ENCODE peak calls at places on chromosomes 5 and 9, in nine cellular contexts. I is PC-3, M is neural progenitor cell, O is GM23248, R is hepatocyte, T is OCI-LY7, D is MM.1S, U is HCT116, J is SK-N-SH. L is an unnamed sample. For H3K4me1, the result is how much of the 10 kb centered on the place peaks cover.

GRCh38 chr5:1926471-1927341 is 44.0 kb upstream of the IRX4 start:
- DNase-seq in D (no peak), R (no peak), O (no peak), U (no peak), J (no peak), I (no peak), M (no peak), T (no peak), L (no peak)

GRCh38 chr5:40436535-40437237 is 243.0 kb upstream of the PTGER4 start:
- DNase-seq in J (no peak), T (no peak), D (no peak), R (no peak), M (no peak), U (no peak), I (no peak), O (no peak), L (no peak)

GRCh38 chr5:73370620-73371583 is 77.7 kb downstream of the FOXD1 start:
- DNase-seq in I (peak), M (no peak), J (no peak), D (no peak), O (peak), U (peak), T (no peak), R (peak), L (no peak)

GRCh38 chr5:72355706-72356299 is 35.6 kb downstream of the PTCD2 start:
- DNase-seq in U (no peak), D (no peak), R (peak), M (peak), I (peak), O (peak), J (peak), T (no peak), L (peak)

GRCh38 chr5:75235711-75236110 is 967 bp downstream of the ANKRD31 start:
- DNase-seq in O (no peak), M (no peak), I (no peak), R (no peak), U (no peak), J (peak), D (no peak), T (no peak), L (no peak)

GRCh38 chr9:3240651-3241268 is 285.0 kb downstream of the RFX3 start:
- DNase-seq in U (peak), M (peak), O (peak), T (peak), J (peak), D (peak), I (peak), R (peak), L (peak)

GRCh38 chr9:77725051-77725702 is 77.1 kb upstream of the GNA14 start:
- DNase-seq in O (no peak), J (no peak), D (no peak), R (no peak), M (no peak), U (no peak), T (no peak), I (no peak), L (no peak)

GRCh38 chr9:82513242-82513750 is 524.7 kb downstream of the SPATA31D1 start:
- DNase-seq in M (no peak), D (no peak), I (no peak), U (no peak), O (peak), J (no peak), T (no peak), R (no peak), L (no peak)

GRCh38 chr9:94081435-94081834 is 2.8 kb upstream of the PTPDC1 start:
- DNase-seq in T (no peak), M (no peak), O (no peak), D (no peak), R (no peak), J (no peak), I (no peak), U (no peak), L (no peak)

GRCh38 chr9:715743-716400 is 125.6 kb upstream of the DMRT1 start:
- DNase-seq in M (no peak), T (no peak), U (no peak), D (no peak), R (no peak), J (no peak), I (no peak), O (peak), L (no peak)

GRCh38 chr5:14859980-14860379 is 11.6 kb downstream of the ANKH start:
- DNase-seq in T (no peak), D (no peak), M (no peak), R (no peak), I (no peak), O (no peak), U (no peak), J (no peak), L (no peak)

GRCh38 chr9:129981180-129981907 is 61.6 kb downstream of the FNBP1 start:
- DNase-seq in R (peak), M (no peak), U (no peak), I (no peak), O (no peak), D (no peak), T (no peak), J (no peak), L (no peak)

GRCh38 chr5:149174847-149175234 is 33.5 kb downstream of the ABLIM3 start:
- DNase-seq in M (no peak), U (no peak), I (peak), O (peak), J (no peak), R (no peak), D (no peak), T (no peak), L (no peak)

GRCh38 chr5:55714749-55715148 is 2.6 kb upstream of the SLC38A9 start:
- DNase-seq in O (no peak), D (no peak), R (no peak), J (no peak), M (no peak), U (no peak), T (no peak), I (no peak), L (no peak)

GRCh38 chr5:53091304-53091703 is 18.3 kb downstream of the MOCS2 start:
- DNase-seq in J (no peak), M (no peak), O (peak), U (no peak), T (no peak), D (no peak), R (no peak), I (peak), L (no peak)

GRCh38 chr9:96293481-96293880 is 8.5 kb downstream of the HSD17B3 start:
- DNase-seq in D (no peak), M (no peak), O (peak), I (peak), J (no peak), R (no peak), T (no peak), U (peak), L (peak)

GRCh38 chr9:93896496-93897033 is 58.6 kb downstream of the BARX1 start:
- DNase-seq in R (no peak), O (no peak), T (no peak), U (no peak), I (no peak), D (no peak), M (no peak), J (peak), L (no peak)

GRCh38 chr5:15634771-15635347 is 134.9 kb downstream of the FBXL7 start:
- DNase-seq in D (no peak), M (no peak), J (no peak), I (no peak), R (no peak), U (no peak), T (no peak), O (peak), L (no peak)

GRCh38 chr5:40465416-40465815 is 214.3 kb upstream of the PTGER4 start:
- DNase-seq in D (no peak), M (no peak), U (no peak), R (no peak), J (no peak), I (no peak), T (no peak), O (no peak), L (no peak)

GRCh38 chr9:16062542-16063240 is 509.8 kb downstream of the CCDC171 start:
- DNase-seq in I (peak), M (no peak), J (no peak), T (no peak), O (peak), U (peak), D (no peak), R (no peak), L (no peak)

GRCh38 chr5:40879163-40879942 is 29.9 kb upstream of the C7 start:
- DNase-seq in U (peak), I (peak), M (no peak), J (peak), T (peak), O (peak), R (peak), D (peak), L (peak)

GRCh38 chr9:82949203-82949602 is 113.7 kb downstream of the RASEF start:
- DNase-seq in J (no peak), U (no peak), I (peak), O (peak), D (no peak), T (no peak), R (no peak), M (no peak), L (no peak)

GRCh38 chr9:104856413-104856941 is 71.5 kb downstream of the ABCA1 start:
- DNase-seq in U (no peak), M (peak), O (peak), I (peak), T (no peak), R (peak), D (no peak), J (no peak), L (no peak)

GRCh38 chr5:72498284-72498683 is 8.9 kb downstream of the ZNF366 start:
- DNase-seq in J (no peak), I (peak), M (no peak), O (peak), U (no peak), T (no peak), R (no peak), D (no peak), L (no peak)

GRCh38 chr5:129945031-129945430 is 40.8 kb downstream of the CHSY3 start:
- DNase-seq in I (no peak), U (no peak), O (peak), J (no peak), D (no peak), M (no peak), T (no peak), R (no peak), L (no peak)

GRCh38 chr5:9033524-9033923 is 512.4 kb downstream of the SEMA5A start:
- DNase-seq in U (no peak), O (no peak), D (no peak), M (no peak), I (no peak), R (no peak), T (no peak), J (no peak), L (no peak)

GRCh38 chr5:168898261-168898911 is 319.2 kb upstream of the PANK3 start:
- DNase-seq in I (no peak), T (no peak), J (peak), R (no peak), O (no peak), M (no peak), D (no peak), U (no peak), L (no peak)

GRCh38 chr5:132271251-132272246 is 14.1 kb downstream of the PDLIM4 start:
- DNase-seq in U (no peak), M (no peak), O (no peak), D (no peak), R (no peak), I (no peak), J (no peak), T (peak), L (peak)

GRCh38 chr9:137771580-137771979 is 106.0 kb upstream of the CACNA1B start:
- DNase-seq in U (no peak), I (no peak), D (no peak), J (no peak), T (no peak), R (no peak), M (no peak), O (no peak), L (no peak)

GRCh38 chr9:21583628-21584027 is 101.5 kb upstream of the IFNE start:
- DNase-seq in U (no peak), I (no peak), O (no peak), T (no peak), J (no peak), M (no peak), D (no peak), R (no peak), L (no peak)

GRCh38 chr9:111803924-111804323 is 9.2 kb upstream of the SHOC1 start:
- DNase-seq in T (no peak), O (no peak), D (peak), J (no peak), R (no peak), U (no peak), M (no peak), I (no peak), L (no peak)

GRCh38 chr5:108748010-108748353 is 285 bp downstream of the FER start:
- DNase-seq in O (no peak), U (no peak), I (no peak), D (peak), T (no peak), R (no peak), M (no peak), J (no peak), L (no peak)

GRCh38 chr9:68711281-68711680 is 6.2 kb downstream of the PIP5K1B start:
- DNase-seq in U (no peak), I (no peak), R (no peak), D (no peak), T (no peak), M (no peak), J (no peak), O (no peak), L (no peak)

GRCh38 chr9:101791938-101792337 is 53.5 kb upstream of the GRIN3A start:
- DNase-seq in M (peak), J (peak), D (peak), R (peak), T (peak), O (peak), U (peak), I (peak), L (peak)
- TF ChIP-seq EZH2phosphoT487 in M (no peak), J (no peak), D (no peak), R (no peak), T (no peak), O (no peak), U (no peak), I (no peak), L (no peak)

DNA sequence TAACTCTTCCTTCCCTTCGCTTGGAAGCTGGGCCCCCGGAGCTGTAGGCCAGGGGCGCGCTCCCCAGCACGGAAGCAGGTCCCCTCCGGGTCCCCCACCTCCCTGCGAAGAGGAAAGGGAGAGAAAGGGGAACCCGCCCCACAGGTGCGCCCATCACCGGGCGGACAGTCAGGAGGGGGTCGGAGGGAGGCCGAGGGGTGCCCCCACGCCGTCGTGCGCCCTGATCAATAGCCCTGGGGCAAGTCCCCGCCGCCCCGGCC is 793 bp downstream of the AGPAT2 start:
- DNase-seq in M (no peak), U (no peak), D (no peak), I (no peak), T (no peak), J (no peak), R (no peak), O (no peak), L (no peak)
- H3K4me1 ChIP-seq in M (under half), U (under half), D (under half), I (under half), T (under half), J (under half), R (under half), O (under half), L (under half)

GRCh38 chr9:123424552-123425225 is 68.7 kb downstream of the CRB2 start:
- DNase-seq in M (no peak), I (no peak), R (no peak), T (no peak), D (no peak), J (no peak), U (no peak), O (no peak), L (no peak)
- TF ChIP-seq EZH2phosphoT487 in M (no peak), I (no peak), R (no peak), T (no peak), D (no peak), J (no peak), U (no peak), O (no peak), L (no peak)

GRCh38 chr5:119275146-119275872 is 80.5 kb upstream of the TNFAIP8 start:
- DNase-seq in O (peak), U (peak), M (no peak), R (peak), I (peak), J (no peak), T (no peak), D (no peak), L (no peak)
- H3K4me1 ChIP-seq in O (under half), U (under half), M (under half), R (under half), I (half or more), J (under half), T (half or more), D (half or more), L (under half)

DNA sequence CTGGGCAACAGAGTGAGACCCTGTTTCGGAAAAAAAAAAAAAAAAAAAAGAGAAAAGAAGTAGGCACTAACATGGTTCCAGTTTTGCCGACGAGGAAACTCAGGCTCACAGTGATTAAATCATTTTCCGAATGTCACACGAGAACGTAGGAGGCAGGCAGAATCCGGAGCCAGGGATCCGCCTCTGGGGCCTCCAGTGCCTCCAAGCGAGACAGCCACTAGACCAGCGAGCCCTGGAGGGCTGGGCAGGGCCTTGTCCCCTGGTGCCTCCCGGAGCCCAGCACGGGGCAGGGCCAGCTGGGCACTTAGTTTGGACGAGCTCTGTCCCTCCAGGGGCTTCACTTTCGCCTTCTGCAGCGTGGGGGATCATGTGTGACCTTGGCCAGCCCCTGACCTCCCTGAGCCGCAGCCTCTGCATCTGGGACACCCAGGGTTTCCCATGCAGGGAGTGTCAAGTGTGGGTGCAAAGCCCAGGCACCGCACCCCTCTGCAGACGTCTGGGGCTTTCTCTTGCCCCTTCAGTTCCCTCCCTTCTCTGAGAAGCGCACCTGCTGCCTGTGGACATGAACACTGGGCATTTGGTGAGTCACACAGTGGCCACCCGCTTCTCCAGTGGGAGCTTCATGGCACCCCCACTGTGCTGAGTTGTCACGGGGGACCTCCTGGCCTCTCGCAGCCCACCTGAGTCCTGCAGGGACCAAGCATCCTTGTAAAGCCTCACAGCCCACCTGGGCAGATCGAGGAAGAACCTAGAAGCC is 80.3 kb downstream of the RXRA start:
- DNase-seq in M (no peak), J (peak), T (no peak), O (peak), D (no peak), I (no peak), R (no peak), U (no peak), L (no peak)
- TF ChIP-seq EZH2phosphoT487 in M (no peak), J (no peak), T (no peak), O (no peak), D (no peak), I (no peak), R (no peak), U (no peak), L (no peak)

GRCh38 chr5:78592735-78593386 is 55.7 kb downstream of the LHFPL2 start:
- DNase-seq in T (no peak), I (no peak), D (no peak), U (no peak), O (no peak), R (no peak), J (no peak), M (no peak), L (no peak)
- H3K4me1 ChIP-seq in T (under half), I (half or more), D (under half), U (half or more), O (half or more), R (half or more), J (half or more), M (under half), L (under half)

GRCh38 chr5:173091981-173092380 is 35.8 kb downstream of the CREBRF start:
- DNase-seq in R (no peak), J (no peak), D (no peak), U (no peak), M (no peak), O (no peak), T (no peak), I (no peak), L (no peak)

GRCh38 chr5:173090626-173091025 is 34.5 kb downstream of the CREBRF start:
- DNase-seq in R (no peak), O (no peak), T (no peak), J (no peak), D (no peak), M (peak), I (no peak), U (no peak), L (no peak)

GRCh38 chr5:173089581-173089980 is 33.4 kb downstream of the CREBRF start:
- DNase-seq in J (no peak), D (no peak), I (no peak), O (no peak), T (no peak), R (no peak), M (no peak), U (no peak), L (no peak)

GRCh38 chr5:173093597-173093996 is 37.4 kb downstream of the CREBRF start:
- DNase-seq in M (no peak), R (no peak), D (no peak), T (no peak), J (no peak), U (no peak), O (no peak), I (no peak), L (no peak)

DNA sequence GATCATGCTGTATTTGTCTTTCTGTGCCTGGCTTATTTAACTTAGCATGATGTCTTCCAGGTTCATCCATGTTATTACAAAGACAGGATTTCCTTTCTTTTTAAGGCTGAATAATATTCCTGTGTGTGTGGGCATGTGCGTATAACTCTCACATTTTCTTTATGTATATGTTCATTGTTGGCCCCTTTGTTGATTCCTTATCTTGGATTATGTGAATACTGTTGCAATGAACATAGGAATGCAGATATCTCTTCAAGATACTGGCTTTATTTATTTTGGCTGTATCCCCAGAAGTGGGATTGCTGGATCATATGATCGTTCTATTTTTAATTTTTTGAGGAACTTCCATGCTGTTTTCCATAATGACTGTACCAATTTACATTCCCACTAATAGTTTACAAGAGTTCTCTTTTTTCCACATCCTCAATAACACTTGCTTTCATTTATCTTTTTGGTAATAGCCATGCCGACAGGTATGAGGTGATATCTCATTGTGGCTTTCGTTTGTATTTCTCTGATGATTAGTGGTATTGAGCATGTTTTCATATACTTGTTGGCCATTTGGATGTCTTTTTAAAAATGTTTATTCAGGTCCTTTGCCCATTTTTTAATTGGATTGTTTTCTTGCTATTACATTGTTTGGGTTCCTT is 38.0 kb downstream of the CREBRF start:
- DNase-seq in T (no peak), I (peak), J (no peak), D (no peak), O (peak), M (no peak), R (no peak), U (no peak), L (no peak)
- TF ChIP-seq EZH2phosphoT487 in T (no peak), I (no peak), J (no peak), D (no peak), O (no peak), M (no peak), R (no peak), U (no peak), L (no peak)